ENCODE peak calls at places on chromosomes 7 and 10, in five cellular contexts. T is HEK293T; A is activated T-cell treated with anti-CD3 and anti-CD28 coated beads, Interleukin-2, amount 50 U/mL, for 72 hours; M is GM20000; V is foreskin fibroblast. R is an unnamed sample.

GRCh38 chr7:20331231-20331880 is 656 bp downstream of the ITGB8 start:
- DNase-seq in V (peak), T (no peak), M (peak), A (peak), R (peak)

GRCh38 chr10:51718804-51719291 is 19.5 kb upstream of the CSTF2T start:
- DNase-seq in V (peak), A (no peak), T (no peak), M (no peak), R (no peak)

GRCh38 chr10:33453081-33453850 is 118.8 kb upstream of the NRP1 start:
- DNase-seq in M (no peak), A (no peak), V (peak), T (no peak), R (no peak)

GRCh38 chr7:44978511-44979366 is at the start of gene MYO1G:
- DNase-seq in V (no peak), T (no peak), A (peak), M (peak), R (no peak)

GRCh38 chr10:4635394-4635793 is 190.6 kb upstream of the AKR1E2 start:
- DNase-seq in T (no peak), V (peak), M (no peak), A (no peak), R (no peak)

GRCh38 chr7:102232686-102233286 is 53.9 kb upstream of the SH2B2 start:
- DNase-seq in T (no peak), A (no peak), V (no peak), M (no peak), R (no peak)

GRCh38 chr10:44647877-44648542 is 263.1 kb upstream of the CXCL12 start:
- DNase-seq in A (no peak), V (peak), M (no peak), T (no peak), R (no peak)

GRCh38 chr7:107996072-107996824 is 6.7 kb downstream of the LAMB1 start:
- DNase-seq in A (no peak), T (no peak), V (peak), M (no peak), R (no peak)

GRCh38 chr7:150370612-150371071 is 2.0 kb downstream of the REPIN1 start:
- DNase-seq in A (no peak), V (peak), T (no peak), M (no peak), R (no peak)

GRCh38 chr10:101686133-101686925 is 8.6 kb downstream of the FBXW4 start:
- DNase-seq in V (no peak), T (no peak), A (no peak), M (no peak), R (no peak)

GRCh38 chr7:25303380-25304321 is 75.4 kb upstream of the NPVF start:
- DNase-seq in A (no peak), M (no peak), V (no peak), T (no peak), R (peak)

GRCh38 chr7:149787428-149788299 is 14.3 kb upstream of the ZNF467 start:
- DNase-seq in T (peak), A (peak), V (no peak), M (no peak), R (peak)

GRCh38 chr10:132945125-132945893 is 2.9 kb upstream of the CFAP46 start:
- DNase-seq in A (no peak), V (no peak), M (no peak), T (no peak), R (no peak)

GRCh38 chr10:125933693-125934092 is 37.3 kb downstream of the FANK1 start:
- DNase-seq in A (no peak), V (no peak), T (no peak), M (no peak), R (no peak)

GRCh38 chr10:132290631-132291030 is 17.1 kb downstream of the STK32C start:
- DNase-seq in T (no peak), A (no peak), M (no peak), V (no peak), R (no peak)

GRCh38 chr7:40845959-40846358 is 711.2 kb downstream of the SUGCT start:
- DNase-seq in A (no peak), T (no peak), V (no peak), M (no peak), R (no peak)

GRCh38 chr10:79104264-79104954 is 35.6 kb downstream of the ZMIZ1 start:
- DNase-seq in A (no peak), T (no peak), M (no peak), V (peak), R (no peak)

GRCh38 chr10:63206997-63207952 is 74.1 kb downstream of the NRBF2 start:
- DNase-seq in A (no peak), M (peak), T (no peak), V (peak), R (no peak)

GRCh38 chr7:25059576-25059975 is 65.5 kb downstream of the CYCS start:
- DNase-seq in T (no peak), A (no peak), M (no peak), V (no peak), R (no peak)

GRCh38 chr7:107173191-107173590 is 4.4 kb downstream of the HBP1 start:
- DNase-seq in M (no peak), V (no peak), A (no peak), T (no peak), R (peak)

GRCh38 chr10:5551531-5552375 is 27.0 kb downstream of the CALML3 start:
- DNase-seq in M (peak), A (peak), V (no peak), T (no peak), R (no peak)

GRCh38 chr7:148264933-148265557 is 325.5 kb upstream of the C7orf33 start:
- DNase-seq in V (peak), M (peak), A (no peak), T (peak), R (peak)

GRCh38 chr10:106609466-106609865 is 555.0 kb downstream of the SORCS1 start:
- DNase-seq in V (peak), A (no peak), M (no peak), T (no peak), R (no peak)

GRCh38 chr10:17617031-17617911 is at the start of gene HACD1:
- DNase-seq in V (peak), M (peak), A (peak), T (peak), R (peak)

GRCh38 chr10:125865120-125865519 is 16.0 kb downstream of the DHX32 start:
- DNase-seq in M (no peak), A (no peak), T (no peak), V (no peak), R (no peak)

R was measured in HAP-1.